ENCODE peak calls at places on chromosomes 2 and 18, in eight cellular contexts. R, P, D, L, B, V, E and S are unnamed samples.

GRCh38 chr2:46387886-46388515 is 90.8 kb downstream of the EPAS1 start:
- DNase-seq in R (no peak), B (no peak), V (no peak), L (peak), E (no peak), D (no peak), P (no peak), S (no peak)

GRCh38 chr2:105376789-105377231 is 22.0 kb downstream of the FHL2 start:
- DNase-seq in V (no peak), P (peak), L (no peak), D (peak), B (no peak), R (no peak), E (no peak), S (no peak)

GRCh38 chr18:28581503-28582169 is 404.7 kb upstream of the CDH2 start:
- DNase-seq in E (no peak), B (no peak), V (no peak), D (no peak), L (no peak), P (peak), R (no peak), S (no peak)

GRCh38 chr2:165720526-165720925 is 73.5 kb downstream of the GALNT3 start:
- DNase-seq in P (no peak), L (no peak), B (no peak), E (no peak), R (no peak), V (no peak), D (peak), S (no peak)

GRCh38 chr2:215529271-215529670 is 93.4 kb upstream of the FN1 start:
- DNase-seq in D (peak), L (no peak), E (peak), R (no peak), P (no peak), V (no peak), B (no peak), S (no peak)

GRCh38 chr2:65638438-65638837 is 206.0 kb upstream of the SPRED2 start:
- DNase-seq in D (no peak), B (no peak), V (no peak), R (no peak), L (no peak), P (peak), E (no peak), S (no peak)

GRCh38 chr2:172701250-172701649 is 34.4 kb upstream of the RAPGEF4 start:
- DNase-seq in V (no peak), D (peak), B (no peak), R (no peak), P (no peak), E (no peak), L (no peak), S (no peak)

GRCh38 chr2:118089015-118089800 is 937 bp downstream of the INSIG2 start:
- DNase-seq in B (peak), E (peak), V (peak), R (peak), P (peak), L (no peak), D (peak), S (no peak)

GRCh38 chr2:133586978-133587377 is 18.7 kb upstream of the NCKAP5 start:
- DNase-seq in E (no peak), P (no peak), V (no peak), B (no peak), L (no peak), R (no peak), D (no peak), S (no peak)

GRCh38 chr2:203327582-203327917 is 644 bp upstream of the ABI2 start:
- DNase-seq in R (no peak), L (no peak), D (no peak), V (no peak), E (no peak), P (no peak), B (no peak), S (no peak)

GRCh38 chr18:8106603-8107002 is 502.6 kb upstream of the RAB12 start:
- DNase-seq in R (no peak), P (no peak), B (no peak), L (no peak), E (no peak), V (no peak), D (no peak), S (no peak)

GRCh38 chr2:46509804-46510203 is 30.4 kb downstream of the TMEM247 start:
- DNase-seq in E (no peak), B (no peak), V (no peak), R (no peak), D (no peak), P (no peak), L (no peak), S (no peak)

GRCh38 chr2:112629823-112630222 is 15.9 kb upstream of the SLC20A1 start:
- DNase-seq in P (no peak), B (no peak), D (no peak), V (no peak), E (no peak), R (no peak), L (no peak), S (no peak)
- H3K27ac ChIP-seq in P (no peak), B (no peak), D (no peak), V (peak), E (peak), R (no peak), L (no peak), S (no peak)

DNA sequence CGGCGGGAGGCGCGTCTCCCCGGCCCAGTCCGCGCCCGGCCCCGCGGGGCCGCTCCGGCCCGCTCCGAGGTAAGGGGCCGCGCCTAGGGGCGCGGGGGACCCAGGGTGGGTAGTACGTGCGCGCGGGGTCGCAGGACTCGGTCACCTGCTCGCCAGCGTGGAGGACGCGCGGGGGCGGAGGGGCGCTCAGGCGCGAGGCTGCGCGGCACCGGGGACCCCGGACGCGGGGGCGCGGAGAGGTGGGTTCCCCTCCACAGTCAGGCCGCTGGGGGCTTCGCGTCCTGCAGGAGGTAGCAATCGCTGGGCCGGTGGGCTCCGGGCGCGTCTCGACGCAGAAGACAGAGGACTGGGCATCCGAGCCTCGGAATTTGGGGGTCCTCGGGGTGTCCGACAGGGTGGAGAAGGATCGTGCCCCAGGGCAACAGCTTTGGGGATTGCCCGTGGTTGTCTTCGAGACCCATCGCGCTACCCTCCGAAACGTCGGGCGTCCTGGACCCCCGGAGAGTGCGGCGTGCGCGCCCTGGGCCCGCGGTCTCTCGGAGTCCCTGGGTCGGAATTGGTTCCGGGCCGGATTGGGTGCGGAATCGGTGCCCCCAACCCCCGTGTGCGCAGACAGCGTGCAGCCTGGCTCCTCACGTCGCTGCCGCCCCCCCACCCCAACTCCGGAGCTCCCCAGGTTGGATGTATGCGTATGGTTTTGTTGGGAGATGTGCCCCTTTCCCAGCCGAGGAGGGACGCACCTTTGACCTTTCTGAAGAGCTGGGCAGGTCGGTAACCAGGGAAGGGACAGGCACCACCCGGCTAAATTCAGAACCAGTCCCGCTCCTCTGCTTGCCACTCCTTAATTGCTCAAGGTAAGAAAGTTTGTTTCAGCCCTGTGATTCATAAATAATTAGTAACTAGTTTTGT is 661 bp downstream of the NPAS2 start:
- DNase-seq in B (peak), D (no peak), L (no peak), P (no peak), V (no peak), E (no peak), R (no peak), S (peak)
- H3K27ac ChIP-seq in B (peak), D (no peak), L (no peak), P (no peak), V (no peak), E (peak), R (no peak), S (peak)

GRCh38 chr2:240247241-240247867 is 106.9 kb upstream of the OTOS start:
- DNase-seq in L (no peak), V (no peak), D (no peak), P (no peak), R (no peak), E (no peak), B (no peak), S (no peak)

GRCh38 chr2:240246173-240246820 is 105.8 kb upstream of the OTOS start:
- DNase-seq in V (no peak), E (no peak), L (peak), P (no peak), B (no peak), D (no peak), R (no peak), S (no peak)

GRCh38 chr2:240248981-240249422 is 108.5 kb upstream of the OTOS start:
- DNase-seq in P (no peak), D (no peak), B (no peak), R (no peak), E (no peak), L (peak), V (no peak), S (peak)

GRCh38 chr2:240249423-240250149 is 109.1 kb upstream of the OTOS start:
- DNase-seq in E (no peak), P (no peak), R (no peak), D (no peak), B (no peak), V (no peak), L (peak), S (no peak)

DNA sequence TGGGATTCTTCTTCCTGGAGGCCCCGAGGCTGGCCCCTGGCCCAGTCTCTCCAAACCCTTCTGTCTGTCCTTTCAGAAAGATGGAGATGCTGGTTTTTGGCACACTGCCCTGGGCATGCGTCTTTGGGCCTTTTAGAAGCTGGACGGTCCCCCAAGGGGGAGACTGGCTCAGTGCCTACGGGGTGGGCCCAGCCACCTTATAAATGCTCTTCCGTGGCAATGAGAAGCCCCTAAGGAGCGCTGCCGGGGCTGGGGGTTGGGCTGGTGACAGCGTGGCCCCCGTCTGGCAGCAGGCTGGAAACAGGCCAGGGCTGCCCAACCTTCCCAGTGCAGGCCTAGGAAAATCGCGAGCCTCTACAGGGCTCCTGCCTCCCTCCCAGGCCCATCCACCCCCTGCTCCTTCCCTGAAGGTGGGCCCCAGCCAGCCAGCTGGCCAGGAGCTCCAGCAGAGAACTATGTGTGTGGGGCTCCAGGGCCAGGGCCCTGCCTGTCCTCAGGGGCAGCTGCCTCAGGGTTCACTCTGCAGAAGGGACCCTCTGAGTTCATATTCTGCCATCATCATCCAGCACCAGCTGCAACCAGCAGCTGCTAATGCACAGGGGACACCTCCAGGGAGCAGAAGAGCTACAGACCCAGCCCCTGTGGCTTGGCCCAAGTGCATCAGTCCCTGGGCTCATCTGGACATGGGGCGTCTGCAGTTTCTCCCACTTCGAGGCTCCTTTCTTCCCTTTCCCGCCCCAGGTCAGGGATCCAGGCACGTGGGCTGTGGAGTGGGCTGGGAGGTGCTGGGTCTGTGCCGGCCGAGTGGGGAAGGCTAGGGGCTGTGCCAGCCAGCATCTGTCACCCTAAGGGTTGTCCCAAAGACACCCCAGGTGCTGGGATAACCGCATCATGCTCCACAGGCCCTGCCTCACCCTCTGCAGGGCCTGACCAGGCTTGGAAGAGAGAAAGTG is 107.7 kb upstream of the OTOS start:
- DNase-seq in D (no peak), L (peak), B (no peak), R (no peak), E (no peak), P (no peak), V (no peak), S (no peak)
- H3K27ac ChIP-seq in D (no peak), L (no peak), B (no peak), R (no peak), E (no peak), P (no peak), V (no peak), S (no peak)

DNA sequence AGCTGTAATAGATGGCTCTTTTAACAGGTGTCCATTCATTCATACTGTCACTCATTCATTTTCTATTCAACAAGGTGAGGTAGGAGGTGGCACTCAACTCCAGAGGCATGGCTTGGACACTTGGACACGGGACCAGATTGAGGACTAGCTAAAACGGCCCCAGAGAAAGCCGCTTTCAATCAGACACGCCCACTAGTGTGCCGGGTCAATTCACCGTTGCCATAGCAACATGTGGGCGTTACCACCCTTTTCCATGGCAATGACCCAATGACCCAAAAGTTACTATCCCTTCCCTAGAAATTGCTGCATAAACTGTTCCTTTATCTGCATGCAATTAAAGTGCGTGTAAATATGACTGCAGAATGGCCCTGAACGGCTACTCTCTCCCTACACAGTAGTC is 49.2 kb upstream of the LGALSL start:
- DNase-seq in B (peak), E (no peak), D (peak), L (peak), R (no peak), P (peak), V (no peak), S (no peak)
- H3K27ac ChIP-seq in B (peak), E (no peak), D (no peak), L (peak), R (no peak), P (peak), V (no peak), S (peak)

DNA sequence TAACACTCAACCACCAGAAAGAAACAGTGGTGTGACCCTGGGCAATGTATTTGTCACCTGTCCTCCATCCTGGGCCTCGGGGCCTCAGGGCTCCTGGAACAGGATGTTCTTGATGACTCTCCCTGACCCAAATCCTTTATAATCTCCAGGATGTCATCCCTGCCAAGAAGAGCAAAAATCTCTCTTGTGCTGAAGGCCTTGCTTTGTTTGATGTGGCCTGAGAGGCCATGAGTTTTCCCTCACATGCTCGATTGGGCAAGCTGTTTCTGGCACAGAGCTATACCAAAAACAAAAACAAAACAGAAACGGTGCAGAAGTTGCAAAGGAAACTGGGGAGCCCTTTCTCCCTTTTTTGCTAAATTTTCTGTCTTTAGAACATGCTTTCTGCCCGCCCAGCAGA is 35.7 kb upstream of the ST3GAL5 start:
- DNase-seq in B (peak), E (peak), L (no peak), R (no peak), P (peak), D (peak), V (no peak), S (no peak)
- H3K27ac ChIP-seq in B (peak), E (peak), L (no peak), R (no peak), P (no peak), D (no peak), V (no peak), S (no peak)

GRCh38 chr18:79246309-79247108 is 149.2 kb upstream of the NFATC1 start:
- DNase-seq in E (peak), L (peak), R (peak), B (peak), D (peak), V (peak), P (peak), S (peak)
- H3K27ac ChIP-seq in E (peak), L (no peak), R (peak), B (no peak), D (no peak), V (no peak), P (no peak), S (no peak)